ENCODE peak calls at places on chromosomes 11 and 22, in five cellular contexts. U is stimulated activated CD4-positive, alpha-beta T cell treated with anti-CD3 and anti-CD28 coated beads, Interleukin-2, amount 100 ng/mL, for 48 hours; D is transverse colon; Z is keratinocyte; T is neuronal stem cell. B is an unnamed sample.

GRCh38 chr11:86676533-86677154 is 4.2 kb upstream of the ME3 start:
- DNase-seq in T (peak), U (no peak), Z (no peak), D (no peak), B (no peak)

GRCh38 chr22:37020192-37020479 is 594 bp downstream of the MPST start:
- DNase-seq in T (no peak), Z (no peak), D (peak), U (no peak), B (no peak)

GRCh38 chr11:1919428-1920127 is at the start of gene TNNT3:
- DNase-seq in Z (no peak), D (no peak), T (no peak), U (no peak), B (no peak)

GRCh38 chr11:10162222-10162621 is 131.8 kb downstream of the SBF2 start:
- DNase-seq in U (no peak), D (no peak), Z (no peak), T (no peak), B (no peak)

GRCh38 chr11:129426776-129427175 is 51.1 kb downstream of the BARX2 start:
- DNase-seq in Z (no peak), T (no peak), U (no peak), D (no peak), B (no peak)

GRCh38 chr11:10096987-10097386 is 197.0 kb downstream of the SBF2 start:
- DNase-seq in Z (no peak), T (no peak), D (no peak), U (no peak), B (no peak)

GRCh38 chr11:57648791-57649735 is 649 bp downstream of the YPEL4 start:
- DNase-seq in D (no peak), Z (no peak), U (no peak), T (no peak), B (no peak)

GRCh38 chr11:92929168-92930053 is 40.0 kb upstream of the MTNR1B start:
- DNase-seq in Z (no peak), U (no peak), D (no peak), T (no peak), B (no peak)